ENCODE peak calls at places on chromosomes 2 and 18, in ten cellular contexts. K, S, Z, J, C, X, F, P, Y and A are unnamed samples.

GRCh38 chr18:45467307-45467706 is 148.0 kb upstream of the SLC14A2 start:
- DNase-seq in F (peak; percentile 5), C (no peak), J (no peak), X (no peak), Y (no peak), K (no peak), S (no peak), Z (peak; percentile 6), P (no peak), A (no peak)

GRCh38 chr2:231946241-231946814 is 15.2 kb upstream of the DIS3L2 start:
- DNase-seq in Y (no peak), P (no peak), C (no peak), Z (no peak), J (no peak), X (no peak), K (no peak), S (no peak), F (no peak), A (peak; percentile 79)

GRCh38 chr18:37502036-37502435 is 63.6 kb downstream of the CELF4 start:
- DNase-seq in S (no peak), Z (no peak), C (no peak), F (no peak), K (no peak), J (no peak), X (no peak), P (no peak), Y (no peak), A (no peak)

GRCh38 chr2:39094717-39095363 is 26.0 kb downstream of the SOS1 start:
- DNase-seq in F (no peak), C (no peak), Z (no peak), K (peak; percentile 87), Y (no peak), X (no peak), P (no peak), S (no peak), J (no peak), A (no peak)

GRCh38 chr2:151111599-151112278 is 149.9 kb downstream of the RBM43 start:
- DNase-seq in K (peak; percentile 93), S (no peak), Y (no peak), J (no peak), P (no peak), Z (no peak), X (no peak), F (no peak), C (no peak), A (no peak)

GRCh38 chr2:8534729-8535397 is 147.0 kb upstream of the ID2 start:
- DNase-seq in F (no peak), Z (peak; percentile 64), K (peak; percentile 33), J (peak; percentile 80), C (peak; percentile 39), P (peak; percentile 46), Y (peak; percentile 76), X (peak; percentile 24), S (peak; percentile 91), A (peak; percentile 92)

GRCh38 chr2:200901459-200902072 is 12.4 kb downstream of the NIF3L1 start:
- DNase-seq in Z (peak; percentile 66), F (peak; percentile 91), Y (peak; percentile 25), C (peak; percentile 79), P (peak; percentile 87), J (peak; percentile 67), S (no peak), X (peak; percentile 5), K (peak; percentile 90), A (peak; percentile 77)

GRCh38 chr2:106831241-106831640 is 54.7 kb downstream of the ST6GAL2 start:
- DNase-seq in S (no peak), K (no peak), Z (no peak), C (no peak), P (no peak), F (no peak), Y (no peak), X (no peak), J (no peak), A (peak; percentile 18)

DNA sequence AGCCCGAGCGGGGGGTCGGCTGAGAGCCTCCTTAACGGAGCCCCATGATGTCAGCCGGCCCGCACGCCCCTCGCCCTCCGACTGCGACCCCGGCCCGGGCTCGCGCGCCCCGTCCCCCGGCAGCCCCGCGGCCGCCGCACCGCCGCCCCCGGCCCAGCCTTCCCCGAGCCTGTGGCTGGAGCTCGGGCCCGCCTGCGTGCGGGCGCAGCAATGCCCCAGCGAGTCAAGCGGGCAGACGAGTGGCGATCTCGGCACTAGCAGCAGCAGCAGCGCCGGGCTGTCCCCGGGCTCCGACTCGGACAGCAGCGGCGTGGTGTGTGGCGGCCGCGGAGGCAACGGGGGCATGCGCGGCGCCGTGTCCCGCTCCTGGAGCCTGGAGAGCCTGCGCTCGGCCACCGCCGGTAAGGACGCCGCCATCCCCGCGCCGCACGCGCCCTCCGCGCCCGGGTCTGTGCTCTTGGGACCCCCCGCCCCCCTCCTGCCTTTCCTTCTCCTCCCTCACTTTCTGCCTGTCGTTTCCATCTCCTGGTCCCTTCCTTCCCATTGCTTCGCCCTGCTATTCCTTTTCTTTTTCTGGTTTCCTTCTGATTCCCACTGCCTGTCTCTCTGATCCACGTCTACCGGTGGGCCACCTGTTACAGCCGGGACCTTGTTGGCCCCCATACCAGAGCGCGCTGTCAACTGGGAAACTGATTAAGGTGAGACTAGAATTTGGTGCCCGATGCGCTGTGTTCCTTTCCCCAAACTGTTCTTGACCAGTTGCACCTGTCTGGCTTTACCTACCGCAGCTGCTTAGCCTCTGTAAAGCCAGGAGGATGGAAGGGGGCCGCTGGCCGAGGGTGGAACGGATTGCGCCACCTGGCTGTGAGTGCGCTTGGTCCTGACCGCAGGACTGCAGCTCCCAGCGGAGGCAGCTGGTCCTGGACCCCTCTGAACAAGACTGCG is 127.4 kb downstream of the ARHGEF4 start:
- DNase-seq in S (no peak), Z (peak; percentile 47), K (no peak), J (no peak), C (no peak), Y (no peak), F (no peak), P (no peak), X (no peak), A (no peak)
- TF ChIP-seq CTCF in S (no peak), Z (no peak), K (no peak), J (no peak), C (no peak), Y (no peak), F (peak; percentile 6), P (no peak), X (no peak), A (no peak)

GRCh38 chr2:46383113-46383395 is 85.8 kb downstream of the EPAS1 start:
- DNase-seq in Y (no peak), J (no peak), Z (no peak), X (no peak), K (no peak), S (no peak), C (no peak), F (no peak), P (no peak), A (no peak)

GRCh38 chr2:46383784-46384456 is 86.7 kb downstream of the EPAS1 start:
- DNase-seq in F (no peak), P (no peak), K (no peak), Y (no peak), J (no peak), S (no peak), C (no peak), Z (no peak), X (no peak), A (no peak)

GRCh38 chr2:46381263-46381849 is 84.1 kb downstream of the EPAS1 start:
- DNase-seq in X (no peak), S (no peak), F (no peak), J (no peak), P (no peak), C (no peak), Y (no peak), K (peak; percentile 30), Z (no peak), A (no peak)

GRCh38 chr2:46381871-46382270 is 84.7 kb downstream of the EPAS1 start:
- DNase-seq in C (no peak), K (no peak), F (no peak), P (no peak), Y (no peak), J (no peak), X (no peak), S (no peak), Z (no peak), A (no peak)

GRCh38 chr2:46382331-46383112 is 85.3 kb downstream of the EPAS1 start:
- DNase-seq in C (no peak), Y (no peak), J (no peak), X (no peak), F (no peak), Z (no peak), K (no peak), S (no peak), P (no peak), A (no peak)
- TF ChIP-seq POLR2A in C (no peak), Y (no peak), J (no peak), X (no peak), F (no peak), Z (no peak), K (no peak), S (no peak), P (no peak), A (no peak)

GRCh38 chr2:129912871-129913694 is 66.4 kb upstream of the RAB6C start:
- DNase-seq in X (no peak), P (no peak), C (no peak), J (no peak), Y (no peak), Z (no peak), K (no peak), S (no peak), F (no peak), A (no peak)

GRCh38 chr2:129912066-129912820 is 67.2 kb upstream of the RAB6C start:
- DNase-seq in F (no peak), P (no peak), Z (no peak), K (no peak), X (no peak), C (no peak), J (no peak), S (no peak), Y (no peak), A (peak; percentile 73)

GRCh38 chr2:129914538-129915302 is 64.7 kb upstream of the RAB6C start:
- DNase-seq in K (no peak), J (no peak), F (no peak), Z (no peak), X (no peak), P (no peak), S (no peak), C (peak; percentile 55), Y (no peak), A (peak; percentile 72)

GRCh38 chr2:129913695-129914495 is 65.6 kb upstream of the RAB6C start:
- DNase-seq in F (no peak), K (no peak), C (no peak), S (no peak), Z (no peak), P (no peak), X (no peak), J (no peak), Y (no peak), A (peak; percentile 48)

DNA sequence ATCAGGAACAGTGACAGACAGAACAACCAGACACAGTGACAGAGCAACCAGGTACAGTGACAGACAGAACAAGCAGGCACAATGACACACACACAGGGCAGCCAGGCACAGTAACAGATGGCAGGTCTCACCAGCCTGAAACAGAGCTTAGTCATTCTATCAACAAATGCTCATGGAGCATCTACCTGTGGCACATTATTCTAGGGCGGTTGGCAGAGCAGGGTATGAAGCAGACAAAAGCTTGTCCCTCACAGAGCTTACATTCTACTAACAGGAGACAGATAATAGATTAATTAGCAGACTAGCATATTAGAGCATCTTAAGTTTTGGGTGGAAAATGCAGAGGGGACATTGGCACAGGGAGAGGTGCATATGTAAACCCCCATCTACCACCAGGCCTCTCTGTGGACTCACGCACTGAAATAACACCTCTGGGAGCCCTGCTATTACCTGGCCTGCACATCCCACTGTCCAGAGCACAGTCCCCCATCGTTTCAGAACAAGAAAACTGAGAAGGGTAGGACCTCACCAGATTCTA is 64.1 kb upstream of the RAB6C start:
- DNase-seq in K (no peak), Z (no peak), S (no peak), Y (no peak), F (no peak), C (no peak), X (no peak), P (no peak), J (no peak), A (no peak)
- TF ChIP-seq CTCF in K (no peak), Z (no peak), S (no peak), Y (no peak), F (no peak), C (no peak), X (no peak), P (no peak), J (no peak), A (no peak)

DNA sequence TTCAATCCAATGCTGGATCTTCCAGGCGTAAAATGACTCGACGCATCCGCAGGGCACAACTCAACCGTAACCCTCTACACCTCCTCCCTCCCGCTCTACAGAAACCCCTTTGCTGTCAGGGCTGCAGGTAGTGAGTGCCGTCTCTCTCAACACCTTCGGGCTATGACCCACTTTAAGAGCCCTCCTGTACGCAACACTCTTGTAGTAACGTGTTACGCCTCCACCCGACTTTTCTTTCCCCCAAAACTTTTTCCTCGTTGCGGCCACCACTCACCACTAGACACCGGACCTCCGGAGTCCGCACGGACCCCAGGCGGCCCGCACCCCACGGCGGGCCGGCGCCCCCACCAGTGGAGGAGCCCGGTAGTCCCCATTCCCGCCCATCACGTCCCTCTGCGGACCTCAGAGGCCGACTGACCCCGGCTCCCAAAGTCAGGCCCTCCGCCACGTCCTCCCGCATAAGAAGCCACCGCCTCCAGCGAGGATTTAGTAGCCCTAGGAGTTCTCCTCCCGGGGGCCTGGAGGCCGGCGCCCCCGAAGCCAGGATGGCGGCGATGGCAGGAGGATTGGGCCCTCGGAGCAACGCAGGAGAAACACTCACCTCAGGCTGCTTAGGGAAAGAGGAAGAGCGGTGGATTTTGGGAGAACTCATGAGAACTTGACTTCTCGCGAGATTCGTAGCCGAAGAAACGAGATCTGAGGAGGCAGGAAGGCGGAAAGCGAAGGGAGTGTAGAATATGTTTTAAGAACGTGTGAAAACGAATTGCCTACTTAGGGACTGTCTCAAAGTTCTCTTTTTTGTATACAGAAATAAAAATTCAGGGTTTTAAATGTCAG is 5.0 kb upstream of the C18orf32 start:
- DNase-seq in J (peak; percentile 93), P (peak; percentile 97), S (peak; percentile 92), F (peak; percentile 99), Y (peak; percentile 91), K (peak; percentile 99), X (peak; percentile 86), C (peak; percentile 93), Z (peak; percentile 92), A (peak; percentile 96)
- TF ChIP-seq POLR2A in J (peak; percentile 95), P (peak; percentile 90), S (peak; percentile 79), F (peak; percentile 98), Y (peak; percentile 92), K (peak; percentile 99), X (peak; percentile 91), C (peak; percentile 79), Z (peak; percentile 93), A (no peak)